ENCODE peak calls at places on chromosomes 2 and 18, in five cellular contexts. Q is keratinocyte, U is GM10248, A is M059J, V is NAMALWA. X is an unnamed sample.

GRCh38 chr18:39846277-39846676 is 2108.8 kb upstream of the PIK3C3 start:
- DNase-seq in Q (no peak), U (no peak), V (no peak), A (no peak), X (no peak)

GRCh38 chr2:197298609-197299008 is 12.0 kb downstream of the ANKRD44 start:
- DNase-seq in U (no peak), V (no peak), Q (no peak), A (no peak), X (no peak)

GRCh38 chr18:56115072-56116038 is 523.0 kb downstream of the TXNL1 start:
- DNase-seq in V (no peak), A (peak), Q (no peak), U (no peak), X (no peak)

GRCh38 chr2:1136071-1136470 is 185.4 kb downstream of the SNTG2 start:
- DNase-seq in U (no peak), V (peak), Q (no peak), A (peak), X (no peak)

GRCh38 chr18:5806860-5807259 is 88.5 kb downstream of the TMEM200C start:
- DNase-seq in A (no peak), U (no peak), Q (no peak), V (no peak), X (no peak)

GRCh38 chr2:141331127-141331526 is 799.7 kb downstream of the LRP1B start:
- DNase-seq in U (no peak), Q (no peak), V (no peak), A (peak), X (no peak)

GRCh38 chr2:62369549-62370164 is 136.3 kb downstream of the TMEM17 start:
- DNase-seq in V (no peak), Q (no peak), U (no peak), A (peak), X (no peak)

GRCh38 chr2:150295544-150295943 is 191.9 kb downstream of the RND3 start:
- DNase-seq in V (no peak), Q (no peak), A (no peak), U (no peak), X (no peak)

GRCh38 chr2:239184968-239185903 is 215.6 kb downstream of the HDAC4 start:
- DNase-seq in V (no peak), A (no peak), Q (no peak), U (no peak), X (no peak)

GRCh38 chr2:133788391-133788790 is 220.1 kb upstream of the NCKAP5 start:
- DNase-seq in A (no peak), V (no peak), Q (no peak), U (no peak), X (no peak)